ENCODE peak calls at places on chromosomes 2 and 18, in eight cellular contexts. P is tibial nerve, F is astrocyte of the spinal cord, K is upper lobe of right lung, U is mammary epithelial cell, V is sigmoid colon, C is OCI-LY7, S is GM23248. X is an unnamed sample.

GRCh38 chr2:40225670-40226069 is 226.2 kb downstream of the SLC8A1 start:
- DNase-seq in K (no peak), P (no peak), F (no peak), U (no peak), C (no peak), V (no peak), S (no peak), X (no peak)

GRCh38 chr2:173741715-173742114 is 223.5 kb downstream of the SP3 start:
- DNase-seq in P (no peak), K (no peak), U (no peak), S (peak), F (no peak), V (no peak), C (no peak), X (no peak)

GRCh38 chr2:192029089-192029488 is 165.6 kb downstream of the TMEFF2 start:
- DNase-seq in V (no peak), P (no peak), C (peak), S (peak), K (no peak), U (peak), F (no peak), X (no peak)

GRCh38 chr2:208269091-208269490 is 3.0 kb downstream of the PIKFYVE start:
- DNase-seq in P (no peak), V (no peak), F (no peak), K (no peak), C (peak), S (no peak), U (no peak), X (no peak)

GRCh38 chr18:59063912-59064311 is 75.8 kb upstream of the SEC11C start:
- DNase-seq in C (no peak), V (peak), F (no peak), K (no peak), S (no peak), U (no peak), P (no peak), X (no peak)

GRCh38 chr18:36711813-36712444 is 116.9 kb downstream of the TPGS2 start:
- DNase-seq in S (peak), K (no peak), C (no peak), P (no peak), U (peak), F (peak), V (no peak), X (peak)

GRCh38 chr2:188444106-188444835 is 152.6 kb downstream of the GULP1 start:
- DNase-seq in K (no peak), S (no peak), P (no peak), C (no peak), U (no peak), V (no peak), F (no peak), X (no peak)

GRCh38 chr2:56892381-56892780 is 708.6 kb downstream of the CCDC85A start:
- DNase-seq in P (no peak), C (no peak), U (no peak), F (no peak), S (no peak), V (no peak), K (no peak), X (no peak)

GRCh38 chr2:47891369-47892337 is 14.6 kb downstream of the FBXO11 start:
- DNase-seq in V (no peak), C (no peak), U (peak), F (no peak), K (no peak), S (peak), P (no peak), X (peak)

DNA sequence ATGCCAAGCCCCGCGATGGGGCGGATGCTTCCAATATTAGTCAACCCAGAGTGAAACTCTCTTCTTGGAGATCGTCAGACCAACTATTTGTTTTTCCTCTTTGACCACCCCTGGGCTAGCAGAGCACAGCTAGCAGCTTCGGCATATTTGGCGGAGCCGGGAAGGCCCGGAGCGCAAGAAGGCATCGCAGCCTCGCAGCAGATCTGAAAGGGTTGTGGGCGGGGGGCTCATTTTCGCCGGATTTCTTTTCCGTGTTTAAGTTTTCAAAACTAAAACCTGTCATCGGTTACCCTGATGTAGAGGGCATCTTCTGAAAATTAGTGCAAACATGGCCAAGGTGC is 335 bp upstream of the ZNF385B start:
- DNase-seq in F (peak), V (no peak), P (no peak), U (peak), S (peak), C (peak), K (peak), X (peak)
- H3K4me3 ChIP-seq in F (peak), V (peak), P (peak), U (peak), S (peak), C (peak), K (peak), X (peak)

DNA sequence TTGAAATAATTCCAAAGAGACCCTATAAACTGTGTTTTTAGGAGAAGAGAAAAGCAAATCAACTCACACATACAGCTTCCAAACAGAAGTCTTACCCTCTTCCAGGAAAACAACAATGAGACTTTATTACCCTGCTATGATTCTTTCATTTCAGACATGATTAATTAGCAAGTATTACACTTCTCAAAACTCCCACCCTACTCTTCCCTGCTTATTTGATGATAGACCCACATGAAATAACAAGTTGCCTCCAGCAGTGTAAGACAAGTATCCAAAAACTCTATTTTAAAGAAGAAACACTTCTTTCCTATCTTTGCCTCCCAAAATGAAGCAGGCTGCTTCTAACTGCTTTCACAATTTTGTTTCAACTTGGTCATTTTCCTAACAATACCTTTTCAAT is 4.1 kb downstream of the FIGN start:
- DNase-seq in F (no peak), P (no peak), S (peak), K (no peak), C (no peak), U (no peak), V (no peak), X (no peak)
- H3K4me3 ChIP-seq in F (no peak), P (no peak), S (peak), K (peak), C (no peak), U (peak), V (no peak), X (peak)

GRCh38 chr18:57802869-57803118 is 321 bp downstream of the ATP8B1 start:
- DNase-seq in C (no peak), K (no peak), S (no peak), V (no peak), U (no peak), F (no peak), P (no peak), X (no peak)
- H3K4me3 ChIP-seq in C (no peak), K (peak), S (peak), V (peak), U (peak), F (peak), P (peak), X (peak)

DNA sequence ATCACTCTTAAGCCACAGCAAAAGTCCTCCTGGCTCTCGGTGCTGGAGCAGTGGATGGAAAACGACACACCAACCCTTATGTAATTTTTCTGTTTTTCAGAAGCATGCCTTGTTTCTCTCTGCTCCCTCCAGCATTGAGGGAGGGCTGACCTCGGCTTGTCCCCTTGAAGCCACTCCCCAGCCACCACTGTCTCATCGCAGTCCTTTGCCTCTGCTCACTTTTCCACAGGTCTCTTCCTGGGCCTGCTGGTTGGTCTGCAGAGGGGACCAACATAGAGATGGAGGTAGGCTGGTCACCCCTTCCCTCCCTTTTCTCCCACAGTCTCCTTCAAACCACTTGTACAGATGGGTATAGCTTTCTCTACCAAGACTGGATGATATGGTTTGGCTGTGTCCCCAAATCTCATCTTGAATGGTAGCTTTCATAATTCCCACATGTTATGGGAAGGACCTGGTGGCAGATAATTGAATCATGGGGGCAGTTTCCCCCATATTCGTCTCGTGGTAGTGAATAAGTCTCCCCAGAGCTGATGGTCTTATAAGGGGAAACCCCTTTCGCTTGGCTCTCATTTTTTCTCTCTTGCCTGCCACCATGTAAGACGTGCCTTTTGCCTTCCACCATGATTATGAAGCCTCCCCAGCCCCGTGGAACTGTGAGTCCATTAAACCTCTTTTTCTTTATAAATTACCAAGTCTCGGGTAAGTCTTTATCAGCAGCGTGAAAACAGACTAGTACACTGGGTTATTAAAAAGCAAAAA is 14.3 kb upstream of the RIOK3 start:
- DNase-seq in S (no peak), F (no peak), P (no peak), V (no peak), K (no peak), C (no peak), U (no peak), X (no peak)
- H3K4me3 ChIP-seq in S (peak), F (no peak), P (no peak), V (no peak), K (no peak), C (peak), U (no peak), X (peak)

DNA sequence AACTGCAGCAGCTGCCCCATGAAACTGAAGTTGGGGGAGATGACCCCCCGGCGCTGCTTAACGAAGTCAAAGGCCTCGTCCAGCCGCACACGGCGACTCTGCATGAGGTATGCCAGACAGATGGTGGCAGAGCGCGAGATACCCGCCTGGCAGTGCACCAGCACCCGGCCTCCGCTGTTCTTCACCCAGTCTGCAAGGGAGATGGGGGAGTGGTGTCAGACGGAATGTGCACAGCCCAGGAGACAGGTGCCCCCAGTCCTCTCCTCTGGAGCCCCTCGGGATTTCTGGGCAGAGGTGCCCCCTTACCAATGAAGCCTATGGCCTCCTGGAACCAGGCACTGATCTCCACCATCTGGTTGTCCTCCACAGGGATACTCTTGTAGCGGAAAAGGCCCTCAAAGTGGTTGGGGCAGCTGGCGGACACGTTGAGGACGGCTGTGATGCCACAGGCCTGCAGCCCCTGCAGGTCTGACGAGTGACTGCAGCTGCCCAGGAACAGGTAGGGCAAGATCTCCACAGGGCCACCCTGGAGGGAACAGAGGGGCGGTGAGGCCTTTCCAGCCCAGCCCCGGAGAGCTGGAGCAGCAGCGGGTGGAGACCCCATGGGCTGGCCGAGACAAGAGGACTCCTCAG is 1.3 kb downstream of the DUSP2 start:
- DNase-seq in F (no peak), C (peak), K (peak), S (no peak), P (no peak), U (no peak), V (peak), X (no peak)
- H3K4me3 ChIP-seq in F (no peak), C (peak), K (peak), S (peak), P (no peak), U (peak), V (peak), X (peak)

X was measured in adipocyte.